ENCODE peak calls at places on chromosomes 11 and 22, in four cellular contexts. X is anterior cingulate cortex, U is Ammon's horn, Y is neural crest cell. I is an unnamed sample.

GRCh38 chr11:5531053-5531831 is 14.7 kb upstream of the UBQLNL start:
- DNase-seq in X (no peak), Y (no peak), U (no peak), I (no peak)

GRCh38 chr11:6927030-6927617 is 898 bp downstream of the ZNF215 start:
- DNase-seq in Y (no peak), U (no peak), X (no peak), I (peak)

GRCh38 chr11:61254403-61255025 is 13.5 kb downstream of the PGA5 start:
- DNase-seq in X (peak), Y (peak), U (peak), I (peak)

GRCh38 chr11:131685206-131685605 is 314.8 kb downstream of the NTM start:
- DNase-seq in Y (no peak), X (no peak), U (no peak), I (no peak)

GRCh38 chr22:19984201-19984753 is 32.3 kb downstream of the ARVCF start:
- DNase-seq in U (no peak), Y (no peak), X (no peak), I (peak)

GRCh38 chr11:61505106-61505505 is 3.4 kb upstream of the LRRC10B start:
- DNase-seq in U (no peak), Y (no peak), X (no peak), I (no peak)

GRCh38 chr11:115677190-115677589 is 173.0 kb upstream of the CADM1 start:
- DNase-seq in U (no peak), X (no peak), Y (no peak), I (no peak)

GRCh38 chr22:30574095-30574981 is at the start of gene GAL3ST1:
- DNase-seq in X (peak), U (peak), Y (peak), I (no peak)

GRCh38 chr11:2202071-2202899 is 30.7 kb upstream of the TH start:
- DNase-seq in Y (no peak), X (no peak), U (no peak), I (no peak)

GRCh38 chr11:94879006-94879405 is 94.3 kb downstream of the CWC15 start:
- DNase-seq in X (no peak), Y (no peak), U (no peak), I (no peak)

GRCh38 chr11:27187848-27188621 is 147.4 kb downstream of the BBOX1 start:
- DNase-seq in X (no peak), U (no peak), Y (no peak), I (no peak)

GRCh38 chr11:8873966-8874365 is 37.0 kb upstream of the AKIP1 start:
- DNase-seq in Y (no peak), X (no peak), U (no peak), I (no peak)

I was measured in amniotic stem cell.